ENCODE peak calls at places on chromosome 11, in ten cellular contexts. V, X, R, Q, J, U, H, P, B and W are unnamed samples.

GRCh38 chr11:57438345-57439280 is 11.7 kb upstream of the SLC43A3 start:
- DNase-seq in H (no peak), P (no peak), J (no peak), R (no peak), X (no peak), U (no peak), Q (no peak), V (no peak), B (no peak), W (no peak)

GRCh38 chr11:93073508-93074280 is 104.2 kb downstream of the MTNR1B start:
- DNase-seq in U (no peak), R (no peak), J (no peak), Q (no peak), H (no peak), X (no peak), B (no peak), P (no peak), V (no peak), W (no peak)

GRCh38 chr11:25596701-25597100 is 735.2 kb upstream of the ANO3 start:
- DNase-seq in X (no peak), U (no peak), Q (no peak), R (no peak), H (no peak), J (no peak), P (no peak), B (no peak), V (no peak), W (no peak)

GRCh38 chr11:17831883-17832282 is 97.3 kb downstream of the KCNC1 start:
- DNase-seq in V (no peak), J (no peak), B (no peak), R (no peak), P (no peak), Q (no peak), U (no peak), X (peak; percentile 18), H (no peak), W (no peak)

GRCh38 chr11:21888814-21889213 is 304.1 kb upstream of the ANO5 start:
- DNase-seq in P (no peak), B (no peak), V (peak; percentile 75), Q (no peak), H (no peak), J (no peak), U (no peak), X (no peak), R (peak; percentile 31), W (no peak)

GRCh38 chr11:24286238-24286637 is 210.6 kb upstream of the LUZP2 start:
- DNase-seq in B (no peak), R (no peak), J (no peak), Q (no peak), U (no peak), X (no peak), P (no peak), H (no peak), V (no peak), W (no peak)

GRCh38 chr11:19834761-19835160 is 122.1 kb downstream of the NAV2 start:
- DNase-seq in X (no peak), B (no peak), R (no peak), P (no peak), H (no peak), V (no peak), J (no peak), U (no peak), Q (no peak), W (no peak)

GRCh38 chr11:27329867-27330632 is 33.0 kb downstream of the CCDC34 start:
- DNase-seq in X (no peak), H (no peak), R (no peak), Q (no peak), J (no peak), P (no peak), V (no peak), B (no peak), U (no peak), W (no peak)

GRCh38 chr11:65576232-65576866 is 496 bp downstream of the EHBP1L1 start:
- DNase-seq in U (no peak), P (peak; percentile 84), B (no peak), H (no peak), R (no peak), Q (no peak), V (no peak), X (no peak), J (no peak), W (peak; percentile 76)

GRCh38 chr11:93512073-93512475 is 31.1 kb downstream of the SMCO4 start:
- DNase-seq in V (no peak), H (no peak), P (no peak), B (no peak), X (no peak), J (no peak), Q (no peak), R (no peak), U (peak; percentile 64), W (no peak)

GRCh38 chr11:69968407-69969347 is 109.4 kb upstream of the ANO1 start:
- DNase-seq in B (no peak), X (no peak), U (no peak), J (no peak), H (no peak), Q (no peak), R (peak; percentile 45), V (no peak), P (no peak), W (no peak)

GRCh38 chr11:128476729-128477128 is 110.6 kb downstream of the ETS1 start:
- DNase-seq in V (no peak), J (no peak), X (peak; percentile 31), H (no peak), Q (no peak), B (no peak), P (no peak), R (peak; percentile 78), U (no peak), W (no peak)

GRCh38 chr11:72141066-72141465 is 5.5 kb downstream of the FOLR3 start:
- DNase-seq in U (no peak), H (no peak), J (no peak), P (no peak), R (no peak), V (peak; percentile 31), B (no peak), X (no peak), Q (no peak), W (no peak)

GRCh38 chr11:72140661-72141060 is 5.1 kb downstream of the FOLR3 start:
- DNase-seq in R (no peak), P (no peak), J (no peak), B (no peak), Q (no peak), U (no peak), H (no peak), V (no peak), X (no peak), W (no peak)

GRCh38 chr11:72146625-72147024 is 11.1 kb downstream of the FOLR3 start:
- DNase-seq in U (no peak), J (no peak), H (no peak), R (no peak), P (no peak), V (no peak), B (no peak), Q (no peak), X (no peak), W (no peak)

GRCh38 chr11:72139500-72139899 is 4.0 kb downstream of the FOLR3 start:
- DNase-seq in R (no peak), J (no peak), V (no peak), U (no peak), X (no peak), H (no peak), B (no peak), P (no peak), Q (no peak), W (no peak)

DNA sequence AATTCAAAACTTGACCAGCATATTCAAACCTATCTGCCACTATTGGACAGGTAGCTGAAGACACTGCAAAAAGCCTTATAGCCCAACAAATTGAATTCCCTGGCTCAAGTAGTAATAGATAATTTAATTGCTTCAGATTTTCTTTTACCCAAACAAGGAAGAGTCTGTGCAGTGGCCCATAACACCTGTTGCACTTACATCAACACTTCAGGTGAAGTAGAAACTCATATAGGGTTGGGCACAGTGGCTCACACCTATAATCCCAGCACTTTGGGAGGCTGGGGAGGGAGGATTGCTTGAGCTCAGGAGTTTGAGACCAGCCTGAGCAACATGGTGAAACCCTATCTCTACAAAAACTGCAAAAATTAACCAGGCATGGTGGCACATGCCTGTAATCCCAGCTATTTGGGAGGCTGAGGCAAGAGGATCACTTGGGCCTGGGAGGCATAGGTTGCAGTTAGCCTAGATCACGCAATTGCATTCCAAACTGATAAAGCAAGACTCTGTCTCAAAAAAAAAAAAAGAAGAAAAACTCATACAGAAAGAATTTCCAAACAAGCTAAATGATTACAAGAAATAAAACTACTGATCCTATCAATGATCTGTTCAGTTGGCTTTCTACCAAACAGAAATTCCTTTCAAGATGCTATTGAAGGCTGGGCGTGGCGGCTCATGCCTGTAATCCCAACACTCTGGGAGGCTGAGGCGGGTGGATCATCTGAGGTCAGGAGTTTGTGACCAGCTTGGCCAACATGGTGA is 9.5 kb downstream of the FOLR3 start:
- DNase-seq in U (no peak), V (peak; percentile 48), R (no peak), P (no peak), X (no peak), H (no peak), Q (no peak), J (no peak), B (no peak), W (no peak)
- TF ChIP-seq EP300 in U (no peak), V (no peak), R (no peak), P (no peak), X (no peak), H (no peak), Q (no peak), J (no peak), B (no peak), W (no peak)

DNA sequence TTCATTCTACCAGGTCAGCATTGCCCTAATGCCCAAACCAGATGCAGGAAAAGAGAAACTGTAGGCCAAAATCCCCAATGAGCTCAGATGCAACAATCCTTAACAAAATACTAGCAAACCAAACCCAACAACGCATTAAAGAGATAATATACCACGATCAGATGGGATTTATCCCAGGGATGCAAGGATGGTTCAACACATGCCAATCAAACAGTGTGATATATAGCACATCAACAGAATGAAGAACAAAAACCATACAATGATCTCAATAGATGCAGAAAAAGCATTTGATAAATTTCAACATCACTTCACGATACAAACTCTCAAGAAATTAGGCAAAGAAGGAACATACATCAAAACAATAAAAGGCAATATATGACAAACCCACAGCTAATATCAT is 45.0 kb downstream of the IMMP1L start:
- DNase-seq in B (no peak), J (no peak), V (no peak), U (no peak), X (no peak), Q (no peak), P (no peak), R (no peak), H (no peak), W (no peak)
- TF ChIP-seq CTCF in B (no peak), J (no peak), V (no peak), U (no peak), X (no peak), Q (no peak), P (no peak), R (no peak), H (no peak), W (no peak)

GRCh38 chr11:95892892-95893570 is 30.9 kb downstream of the MTMR2 start:
- DNase-seq in H (no peak), P (no peak), B (no peak), R (no peak), J (no peak), X (no peak), Q (no peak), V (no peak), U (no peak), W (no peak)
- TF ChIP-seq EP300 in H (no peak), P (no peak), B (no peak), R (no peak), J (no peak), X (no peak), Q (no peak), V (no peak), U (no peak), W (no peak)

GRCh38 chr11:15901046-15901445 is 455.3 kb downstream of the SOX6 start:
- DNase-seq in X (no peak), R (no peak), U (no peak), P (no peak), V (no peak), J (no peak), H (no peak), Q (no peak), B (no peak), W (peak; percentile 45)
- TF ChIP-seq CTCF in X (no peak), R (no peak), U (no peak), P (no peak), V (no peak), J (no peak), H (no peak), Q (no peak), B (no peak), W (no peak)